ENCODE peak calls at places on chromosome 4, in eight cellular contexts. P is GM23248; W is effector memory CD4-positive, alpha-beta T cell; J is pancreas; A is lung; Y is ovary; M is heart right ventricle; V is testis. L is an unnamed sample.

GRCh38 chr4:147787204-147787603 is 55.3 kb downstream of the ARHGAP10 start:
- DNase-seq in J (no peak), P (peak; percentile 72), V (no peak), Y (peak; percentile 39), W (no peak), A (no peak), M (no peak), L (no peak)

GRCh38 chr4:153929651-153930050 is 140.8 kb upstream of the SFRP2 start:
- DNase-seq in M (no peak), P (peak; percentile 11), W (no peak), Y (no peak), A (no peak), V (no peak), J (no peak), L (no peak)

GRCh38 chr4:171846232-171846631 is 33.0 kb downstream of the GALNTL6 start:
- DNase-seq in V (peak; percentile 78), W (no peak), Y (no peak), J (no peak), P (peak; percentile 35), M (peak; percentile 15), A (no peak), L (no peak)

GRCh38 chr4:7358100-7358735 is 76.5 kb downstream of the PSAPL1 start:
- DNase-seq in W (no peak), P (peak; percentile 96), V (no peak), J (no peak), A (peak; percentile 66), Y (peak; percentile 51), M (peak; percentile 71), L (no peak)

GRCh38 chr4:104163820-104164219 is 330.9 kb downstream of the CXXC4 start:
- DNase-seq in P (no peak), A (no peak), J (no peak), M (no peak), V (no peak), W (no peak), Y (no peak), L (no peak)

GRCh38 chr4:77852892-77853495 is 9.6 kb upstream of the MRPL1 start:
- DNase-seq in V (no peak), Y (no peak), W (peak; percentile 66), A (no peak), J (no peak), P (no peak), M (no peak), L (peak; percentile 90)

GRCh38 chr4:123453006-123453685 is 56.6 kb downstream of the SPRY1 start:
- DNase-seq in M (no peak), Y (no peak), W (no peak), A (no peak), P (peak; percentile 66), V (no peak), J (no peak), L (no peak)

GRCh38 chr4:102761478-102761790 is 666 bp upstream of the MANBA start:
- DNase-seq in A (no peak), W (no peak), Y (no peak), V (peak; percentile 37), P (peak; percentile 54), M (no peak), J (no peak), L (no peak)

GRCh38 chr4:89099034-89099433 is 12.3 kb upstream of the TIGD2 start:
- DNase-seq in P (peak; percentile 39), M (no peak), Y (no peak), W (no peak), A (no peak), V (no peak), J (no peak), L (no peak)

GRCh38 chr4:179664628-179665027 is 2222.4 kb upstream of the AGA start:
- DNase-seq in P (no peak), W (no peak), M (no peak), V (no peak), J (no peak), Y (no peak), A (no peak), L (no peak)

GRCh38 chr4:146095091-146095690 is 80.3 kb upstream of the LSM6 start:
- DNase-seq in J (no peak), Y (no peak), M (peak; percentile 27), V (peak; percentile 67), W (no peak), P (peak; percentile 68), A (peak; percentile 33), L (peak; percentile 5)

GRCh38 chr4:138681000-138681604 is 334.5 kb upstream of the NOCT start:
- DNase-seq in Y (peak; percentile 82), P (peak; percentile 82), A (peak; percentile 81), J (peak; percentile 89), V (peak; percentile 91), W (peak; percentile 8), M (peak; percentile 81), L (peak; percentile 43)

GRCh38 chr4:61202638-61203495 is 2.7 kb downstream of the ADGRL3 start:
- DNase-seq in W (no peak), A (no peak), Y (no peak), V (peak; percentile 48), J (no peak), M (no peak), P (no peak), L (no peak)

GRCh38 chr4:46441116-46441859 is 51.4 kb upstream of the GABRA2 start:
- DNase-seq in M (no peak), J (no peak), A (no peak), Y (no peak), W (no peak), P (no peak), V (no peak), L (no peak)

GRCh38 chr4:114334808-114335739 is 263.5 kb upstream of the UGT8 start:
- DNase-seq in P (no peak), J (no peak), A (no peak), M (no peak), V (no peak), W (no peak), Y (no peak), L (no peak)

GRCh38 chr4:159252491-159252890 is 149.6 kb downstream of the RAPGEF2 start:
- DNase-seq in P (no peak), M (no peak), V (no peak), A (no peak), Y (no peak), J (no peak), W (no peak), L (no peak)

GRCh38 chr4:126701756-126702155 is 931.0 kb upstream of the INTU start:
- DNase-seq in Y (no peak), J (no peak), W (no peak), P (peak; percentile 95), V (no peak), A (no peak), M (peak; percentile 41), L (no peak)

GRCh38 chr4:58940167-58940566 is 1830.0 kb upstream of the IGFBP7 start:
- DNase-seq in P (no peak), J (no peak), A (no peak), V (no peak), Y (no peak), M (no peak), W (no peak), L (no peak)

GRCh38 chr4:38129452-38129830 is 169.2 kb downstream of the PTTG2 start:
- DNase-seq in Y (no peak), A (no peak), M (no peak), P (no peak), W (no peak), J (no peak), V (no peak), L (no peak)
- H3K4me1 ChIP-seq in Y (peaks cover 13% of the 10 kb centered on the region), A (peaks cover 4% of the 10 kb centered on the region), M (peaks cover 22% of the 10 kb centered on the region), P (peaks cover 44% of the 10 kb centered on the region), W (peaks cover 38% of the 10 kb centered on the region), J (peaks cover 37% of the 10 kb centered on the region), V (peaks cover 7% of the 10 kb centered on the region), L (peaks cover 60% of the 10 kb centered on the region)

GRCh38 chr4:6277935-6278800 is 8.5 kb downstream of the WFS1 start:
- DNase-seq in V (no peak), W (no peak), J (no peak), M (no peak), P (no peak), Y (peak; percentile 46), A (no peak), L (no peak)
- H3K4me1 ChIP-seq in V (peaks cover 81% of the 10 kb centered on the region), W (peaks cover 9% of the 10 kb centered on the region), J (peaks cover 4% of the 10 kb centered on the region), M (peaks cover 72% of the 10 kb centered on the region), P (peaks cover 7% of the 10 kb centered on the region), Y (peaks cover 72% of the 10 kb centered on the region), A (peaks cover 62% of the 10 kb centered on the region), L (peaks cover 14% of the 10 kb centered on the region)

DNA sequence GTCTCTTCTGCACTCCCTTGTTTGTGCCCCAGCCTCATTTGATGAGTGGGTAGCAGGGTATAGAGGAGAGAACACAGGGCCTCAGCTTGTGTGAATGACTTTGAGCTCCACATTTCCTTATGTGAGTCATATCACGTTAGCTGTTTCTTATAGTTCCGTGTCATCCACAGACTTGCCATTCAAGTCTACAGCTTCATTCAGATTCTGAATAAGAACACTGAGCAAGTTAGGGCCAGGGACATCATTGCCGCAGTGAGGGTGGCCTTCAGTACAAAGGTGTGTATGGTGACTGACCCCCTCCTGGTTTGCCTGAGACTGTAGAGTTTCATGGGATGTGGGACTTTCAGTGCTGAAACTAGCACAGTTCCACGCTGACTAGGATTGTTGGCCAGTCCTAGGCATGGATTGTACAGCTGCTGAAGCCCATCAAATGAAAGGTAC is 23.6 kb downstream of the KLF3 start:
- DNase-seq in W (no peak), P (peak; percentile 56), A (no peak), V (no peak), M (no peak), Y (no peak), J (no peak), L (no peak)
- H3K4me1 ChIP-seq in W (peaks cover 20% of the 10 kb centered on the region), P (peaks cover 25% of the 10 kb centered on the region), A (peaks cover 20% of the 10 kb centered on the region), V (peaks cover 36% of the 10 kb centered on the region), M (peaks cover 73% of the 10 kb centered on the region), Y (peaks cover 15% of the 10 kb centered on the region), J (peaks cover 28% of the 10 kb centered on the region), L (peaks cover 56% of the 10 kb centered on the region)

GRCh38 chr4:87052615-87053014 is 117.8 kb downstream of the AFF1 start:
- DNase-seq in W (no peak), M (no peak), Y (no peak), P (no peak), A (no peak), V (no peak), J (no peak), L (no peak)
- H3K4me1 ChIP-seq in W (no peaks in the 10 kb centered on the region), M (peaks cover 77% of the 10 kb centered on the region), Y (peaks cover 35% of the 10 kb centered on the region), P (no peaks in the 10 kb centered on the region), A (peaks cover 14% of the 10 kb centered on the region), V (peaks cover 40% of the 10 kb centered on the region), J (peaks cover 50% of the 10 kb centered on the region), L (peaks cover 41% of the 10 kb centered on the region)